ENCODE peak calls at places on chromosomes 5 and 9, in five cellular contexts. One of them, this sample, is unnamed.

GRCh38 chr9:137373611-137373980 is 49.4 kb downstream of the EXD3 start:
- DNase-seq in CD8-positive, alpha-beta T cell: no peak
- DNase-seq in body of pancreas: no peak
- DNase-seq in NT2/D1: no peak
- DNase-seq in AG09309: no peak
- DNase-seq in this sample: no peak

GRCh38 chr9:130755377-130756007 is 61.9 kb downstream of the EXOSC2 start:
- DNase-seq in CD8-positive, alpha-beta T cell: no peak
- DNase-seq in body of pancreas: no peak
- DNase-seq in NT2/D1: no peak
- DNase-seq in AG09309: no peak
- DNase-seq in this sample: no peak

GRCh38 chr9:108775901-108776306 is 79.9 kb downstream of the ACTL7B start:
- DNase-seq in CD8-positive, alpha-beta T cell: no peak
- DNase-seq in AG09309: no peak
- DNase-seq in body of pancreas: no peak
- DNase-seq in NT2/D1: no peak
- DNase-seq in this sample: peak

GRCh38 chr9:78325846-78326350 is 29.0 kb downstream of the PSAT1 start:
- DNase-seq in AG09309: no peak
- DNase-seq in body of pancreas: no peak
- DNase-seq in NT2/D1: no peak
- DNase-seq in CD8-positive, alpha-beta T cell: no peak
- DNase-seq in this sample: no peak

GRCh38 chr9:136022731-136023400 is 61.7 kb upstream of the UBAC1 start:
- DNase-seq in body of pancreas: no peak
- DNase-seq in CD8-positive, alpha-beta T cell: no peak
- DNase-seq in AG09309: no peak
- DNase-seq in NT2/D1: no peak
- DNase-seq in this sample: no peak

GRCh38 chr9:15176821-15177220 is 130.2 kb downstream of the TTC39B start:
- DNase-seq in NT2/D1: no peak
- DNase-seq in CD8-positive, alpha-beta T cell: no peak
- DNase-seq in body of pancreas: no peak
- DNase-seq in AG09309: no peak
- DNase-seq in this sample: no peak

GRCh38 chr9:133664651-133665050 is 28.5 kb downstream of the DBH start:
- DNase-seq in body of pancreas: no peak
- DNase-seq in CD8-positive, alpha-beta T cell: no peak
- DNase-seq in AG09309: no peak
- DNase-seq in NT2/D1: no peak
- DNase-seq in this sample: no peak

GRCh38 chr5:30572279-30572678 is 621.2 kb upstream of the CDH6 start:
- DNase-seq in CD8-positive, alpha-beta T cell: no peak
- DNase-seq in body of pancreas: no peak
- DNase-seq in AG09309: no peak
- DNase-seq in NT2/D1: no peak
- DNase-seq in this sample: no peak

GRCh38 chr5:145903862-145904261 is 31.0 kb upstream of the GRXCR2 start:
- DNase-seq in NT2/D1: no peak
- DNase-seq in body of pancreas: no peak
- DNase-seq in AG09309: peak
- DNase-seq in CD8-positive, alpha-beta T cell: no peak
- DNase-seq in this sample: peak

GRCh38 chr5:137075163-137075970 is 423.8 kb downstream of the SPOCK1 start:
- DNase-seq in CD8-positive, alpha-beta T cell: no peak
- DNase-seq in NT2/D1: peak
- DNase-seq in AG09309: no peak
- DNase-seq in body of pancreas: peak
- DNase-seq in this sample: peak

GRCh38 chr5:145937432-145938250 is 1.3 kb downstream of the SH3RF2 start:
- DNase-seq in NT2/D1: no peak
- DNase-seq in body of pancreas: peak
- DNase-seq in AG09309: no peak
- DNase-seq in CD8-positive, alpha-beta T cell: no peak
- DNase-seq in this sample: no peak

GRCh38 chr5:69331528-69332445 is 814 bp downstream of the CCDC125 start:
- DNase-seq in body of pancreas: peak
- DNase-seq in AG09309: no peak
- DNase-seq in NT2/D1: no peak
- DNase-seq in CD8-positive, alpha-beta T cell: no peak
- DNase-seq in this sample: no peak

GRCh38 chr9:89444212-89444611 is 53.7 kb downstream of the SEMA4D start:
- DNase-seq in AG09309: no peak
- DNase-seq in NT2/D1: no peak
- DNase-seq in body of pancreas: no peak
- DNase-seq in CD8-positive, alpha-beta T cell: peak
- DNase-seq in this sample: no peak

GRCh38 chr5:58462154-58462553 is 2.3 kb upstream of the PLK2 start:
- DNase-seq in AG09309: no peak
- DNase-seq in body of pancreas: peak
- DNase-seq in CD8-positive, alpha-beta T cell: no peak
- DNase-seq in NT2/D1: no peak
- DNase-seq in this sample: peak

GRCh38 chr5:58460727-58461286 is 921 bp upstream of the PLK2 start:
- DNase-seq in NT2/D1: peak
- DNase-seq in CD8-positive, alpha-beta T cell: peak
- DNase-seq in body of pancreas: peak
- DNase-seq in AG09309: no peak
- DNase-seq in this sample: peak

GRCh38 chr5:58459276-58459859 is 518 bp downstream of the PLK2 start:
- DNase-seq in AG09309: no peak
- DNase-seq in CD8-positive, alpha-beta T cell: peak
- DNase-seq in body of pancreas: peak
- DNase-seq in NT2/D1: no peak
- DNase-seq in this sample: peak

GRCh38 chr5:58458851-58459275 is 1.0 kb downstream of the PLK2 start:
- DNase-seq in AG09309: no peak
- DNase-seq in NT2/D1: no peak
- DNase-seq in CD8-positive, alpha-beta T cell: no peak
- DNase-seq in body of pancreas: no peak
- DNase-seq in this sample: peak

GRCh38 chr5:58459860-58460726 is at the start of gene PLK2:
- DNase-seq in NT2/D1: peak
- DNase-seq in body of pancreas: peak
- DNase-seq in AG09309: peak
- DNase-seq in CD8-positive, alpha-beta T cell: peak
- DNase-seq in this sample: peak
- H3K4me3 ChIP-seq in NT2/D1: peak
- H3K4me3 ChIP-seq in body of pancreas: peak
- H3K4me3 ChIP-seq in AG09309: peak
- H3K4me3 ChIP-seq in CD8-positive, alpha-beta T cell: peak
- H3K4me3 ChIP-seq in this sample: peak

DNA sequence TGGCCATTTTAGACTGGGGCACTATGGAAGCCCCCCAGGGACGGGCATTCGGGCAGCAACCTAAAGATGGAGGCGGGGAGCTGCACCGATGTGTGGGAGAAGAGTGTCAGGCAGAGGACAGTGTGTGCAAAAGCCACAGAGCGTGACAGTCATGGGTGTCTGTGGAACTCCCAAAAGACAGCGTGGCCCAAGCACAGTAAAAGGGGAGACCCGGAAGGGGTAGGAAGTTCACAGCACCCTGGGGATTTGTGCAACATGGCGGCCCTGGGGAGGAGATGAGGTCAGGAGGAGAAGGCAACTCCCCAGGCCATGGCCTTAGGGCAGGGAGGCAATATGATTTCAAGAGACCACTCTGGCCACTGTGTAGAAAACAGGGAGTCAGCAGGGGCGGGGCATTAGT is 38.9 kb upstream of the FGF1 start:
- DNase-seq in AG09309: no peak
- DNase-seq in body of pancreas: no peak
- DNase-seq in NT2/D1: no peak
- DNase-seq in CD8-positive, alpha-beta T cell: no peak
- DNase-seq in this sample: no peak
- H3K4me3 ChIP-seq in AG09309: no peak
- H3K4me3 ChIP-seq in body of pancreas: no peak
- H3K4me3 ChIP-seq in NT2/D1: no peak
- H3K4me3 ChIP-seq in CD8-positive, alpha-beta T cell: no peak
- H3K4me3 ChIP-seq in this sample: no peak

GRCh38 chr9:123998970-123999621 is 12.5 kb upstream of the LHX2 start:
- DNase-seq in CD8-positive, alpha-beta T cell: no peak
- DNase-seq in NT2/D1: no peak
- DNase-seq in AG09309: no peak
- DNase-seq in body of pancreas: no peak
- DNase-seq in this sample: no peak
- H3K4me3 ChIP-seq in CD8-positive, alpha-beta T cell: peak
- H3K4me3 ChIP-seq in NT2/D1: peak
- H3K4me3 ChIP-seq in AG09309: peak
- H3K4me3 ChIP-seq in body of pancreas: no peak
- H3K4me3 ChIP-seq in this sample: peak

GRCh38 chr9:98085058-98085457 is 28.5 kb downstream of the NANS start:
- DNase-seq in AG09309: no peak
- DNase-seq in CD8-positive, alpha-beta T cell: no peak
- DNase-seq in NT2/D1: no peak
- DNase-seq in body of pancreas: no peak
- DNase-seq in this sample: no peak

GRCh38 chr9:98086461-98086860 is 29.9 kb downstream of the NANS start:
- DNase-seq in AG09309: no peak
- DNase-seq in body of pancreas: no peak
- DNase-seq in CD8-positive, alpha-beta T cell: no peak
- DNase-seq in NT2/D1: no peak
- DNase-seq in this sample: no peak

GRCh38 chr9:98085955-98086354 is 29.4 kb downstream of the NANS start:
- DNase-seq in body of pancreas: no peak
- DNase-seq in CD8-positive, alpha-beta T cell: no peak
- DNase-seq in AG09309: no peak
- DNase-seq in NT2/D1: no peak
- DNase-seq in this sample: peak

GRCh38 chr9:98084396-98084795 is 27.9 kb downstream of the NANS start:
- DNase-seq in CD8-positive, alpha-beta T cell: no peak
- DNase-seq in body of pancreas: no peak
- DNase-seq in NT2/D1: no peak
- DNase-seq in AG09309: no peak
- DNase-seq in this sample: peak

GRCh38 chr9:98087420-98088354 is 31.2 kb downstream of the NANS start:
- DNase-seq in CD8-positive, alpha-beta T cell: peak
- DNase-seq in body of pancreas: peak
- DNase-seq in NT2/D1: no peak
- DNase-seq in AG09309: no peak
- DNase-seq in this sample: peak
- H3K4me3 ChIP-seq in CD8-positive, alpha-beta T cell: no peak
- H3K4me3 ChIP-seq in body of pancreas: no peak
- H3K4me3 ChIP-seq in NT2/D1: no peak
- H3K4me3 ChIP-seq in AG09309: no peak
- H3K4me3 ChIP-seq in this sample: peak

GRCh38 chr5:125476888-125477585 is 730.6 kb upstream of the ZNF608 start:
- DNase-seq in AG09309: no peak
- DNase-seq in NT2/D1: no peak
- DNase-seq in body of pancreas: no peak
- DNase-seq in CD8-positive, alpha-beta T cell: no peak
- DNase-seq in this sample: peak

GRCh38 chr5:125480901-125481300 is 734.5 kb upstream of the ZNF608 start:
- DNase-seq in body of pancreas: no peak
- DNase-seq in AG09309: no peak
- DNase-seq in CD8-positive, alpha-beta T cell: no peak
- DNase-seq in NT2/D1: no peak
- DNase-seq in this sample: no peak

GRCh38 chr5:125478599-125478998 is 732.2 kb upstream of the ZNF608 start:
- DNase-seq in NT2/D1: no peak
- DNase-seq in AG09309: no peak
- DNase-seq in CD8-positive, alpha-beta T cell: no peak
- DNase-seq in body of pancreas: no peak
- DNase-seq in this sample: no peak

GRCh38 chr5:125481506-125482455 is 735.3 kb upstream of the ZNF608 start:
- DNase-seq in CD8-positive, alpha-beta T cell: no peak
- DNase-seq in AG09309: no peak
- DNase-seq in NT2/D1: no peak
- DNase-seq in body of pancreas: no peak
- DNase-seq in this sample: no peak

DNA sequence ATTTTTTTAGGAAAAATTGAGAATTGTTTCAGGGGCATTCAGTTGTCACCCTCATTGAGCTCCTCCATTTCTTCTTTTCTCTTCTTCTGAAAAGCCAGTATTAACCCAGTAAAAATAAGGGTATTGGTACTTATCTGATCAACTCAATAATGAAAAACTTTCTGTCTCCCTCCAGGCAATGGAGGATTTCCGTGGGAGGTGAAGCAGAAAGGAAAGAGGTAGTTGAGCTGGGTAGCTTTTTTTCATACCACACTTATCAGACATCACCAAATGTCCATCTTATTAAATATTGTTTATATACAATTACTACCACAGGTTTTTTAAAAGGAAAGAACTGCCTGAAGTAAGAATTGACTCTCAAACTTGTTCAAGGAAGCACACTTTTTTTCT is 731.1 kb upstream of the ZNF608 start:
- DNase-seq in body of pancreas: no peak
- DNase-seq in CD8-positive, alpha-beta T cell: no peak
- DNase-seq in AG09309: no peak
- DNase-seq in NT2/D1: no peak
- DNase-seq in this sample: no peak
- H3K4me3 ChIP-seq in body of pancreas: no peak
- H3K4me3 ChIP-seq in CD8-positive, alpha-beta T cell: no peak
- H3K4me3 ChIP-seq in AG09309: no peak
- H3K4me3 ChIP-seq in NT2/D1: no peak
- H3K4me3 ChIP-seq in this sample: no peak

DNA sequence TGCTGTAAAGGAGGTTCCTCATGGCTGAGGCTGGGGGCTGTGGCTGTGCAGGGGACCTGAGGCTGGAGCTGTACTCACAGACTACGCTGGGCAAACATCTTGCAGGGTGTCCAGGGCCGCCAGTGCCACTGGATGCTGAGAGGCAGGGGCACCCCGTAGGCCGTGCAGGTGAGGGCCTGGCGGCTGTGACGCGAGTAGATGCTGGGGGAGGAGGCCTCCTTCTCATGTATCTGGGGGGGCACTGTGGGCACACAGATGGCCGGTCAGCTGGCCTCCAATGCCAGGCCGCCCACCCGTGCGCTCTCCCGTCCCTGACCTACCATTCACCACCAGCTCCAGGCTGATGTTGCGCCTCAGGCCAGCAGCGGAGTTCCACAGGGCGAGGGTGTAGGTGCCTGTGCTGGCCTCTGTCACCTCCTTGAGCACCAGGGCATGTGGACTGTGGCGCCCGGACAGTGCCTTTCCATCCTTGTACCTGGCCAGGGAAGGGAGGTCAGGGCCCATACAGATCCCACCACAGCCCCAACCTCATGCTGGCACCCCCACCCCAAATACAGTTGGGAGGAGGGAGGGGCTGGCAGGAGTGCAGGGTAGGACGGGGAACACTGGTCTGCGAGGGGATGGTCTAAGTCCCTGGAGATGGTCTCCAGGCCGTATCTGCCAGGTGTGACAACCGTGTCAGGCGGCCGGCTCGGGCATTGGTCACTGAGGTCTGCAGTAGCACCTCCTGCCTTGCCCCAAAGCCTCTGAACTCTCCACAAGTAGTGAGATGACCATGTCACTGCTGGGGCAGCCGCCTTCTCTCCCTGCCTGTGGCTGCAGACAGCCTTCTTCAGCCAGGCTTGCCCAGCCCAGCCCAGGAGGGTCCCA is 23.4 kb downstream of the FLT4 start:
- DNase-seq in CD8-positive, alpha-beta T cell: no peak
- DNase-seq in NT2/D1: no peak
- DNase-seq in body of pancreas: no peak
- DNase-seq in AG09309: no peak
- DNase-seq in this sample: no peak
- H3K4me3 ChIP-seq in CD8-positive, alpha-beta T cell: no peak
- H3K4me3 ChIP-seq in NT2/D1: no peak
- H3K4me3 ChIP-seq in body of pancreas: no peak
- H3K4me3 ChIP-seq in AG09309: no peak
- H3K4me3 ChIP-seq in this sample: no peak

GRCh38 chr9:129237195-129237611 is 59.1 kb upstream of the IER5L start:
- DNase-seq in body of pancreas: peak
- DNase-seq in NT2/D1: no peak
- DNase-seq in AG09309: peak
- DNase-seq in CD8-positive, alpha-beta T cell: peak
- DNase-seq in this sample: peak
- H3K4me3 ChIP-seq in body of pancreas: no peak
- H3K4me3 ChIP-seq in NT2/D1: no peak
- H3K4me3 ChIP-seq in AG09309: peak
- H3K4me3 ChIP-seq in CD8-positive, alpha-beta T cell: peak
- H3K4me3 ChIP-seq in this sample: no peak